ENCODE peak calls at places on chromosomes 6 and 20, in seven cellular contexts. One of them, this sample, is unnamed. For H3K27me3, the result is how much of the 10 kb centered on the place peaks cover.

GRCh38 chr6:39342692-39343460 is 20.4 kb upstream of the KCNK16 start:
- DNase-seq in tibial artery: no peak
- DNase-seq in thyroid gland: peak
- DNase-seq in suprapubic skin: no peak
- DNase-seq in GM23248: no peak
- DNase-seq in esophagus muscularis mucosa: no peak
- DNase-seq in fibroblast of lung: no peak
- DNase-seq in this sample: no peak

GRCh38 chr20:38790210-38791053 is 15.1 kb upstream of the PPP1R16B start:
- DNase-seq in fibroblast of lung: peak
- DNase-seq in GM23248: peak
- DNase-seq in suprapubic skin: no peak
- DNase-seq in thyroid gland: no peak
- DNase-seq in esophagus muscularis mucosa: no peak
- DNase-seq in tibial artery: no peak
- DNase-seq in this sample: no peak

GRCh38 chr20:57434390-57434700 is 43.1 kb downstream of the RBM38 start:
- DNase-seq in fibroblast of lung: no peak
- DNase-seq in tibial artery: no peak
- DNase-seq in GM23248: no peak
- DNase-seq in thyroid gland: no peak
- DNase-seq in esophagus muscularis mucosa: no peak
- DNase-seq in suprapubic skin: no peak
- DNase-seq in this sample: no peak

GRCh38 chr20:5039255-5039657 is 37.9 kb upstream of the SLC23A2 start:
- DNase-seq in suprapubic skin: no peak
- DNase-seq in esophagus muscularis mucosa: no peak
- DNase-seq in tibial artery: no peak
- DNase-seq in fibroblast of lung: no peak
- DNase-seq in GM23248: no peak
- DNase-seq in thyroid gland: no peak
- DNase-seq in this sample: no peak

GRCh38 chr6:53524455-53524815 is 20.5 kb downstream of the GCLC start:
- DNase-seq in thyroid gland: no peak
- DNase-seq in suprapubic skin: no peak
- DNase-seq in GM23248: peak
- DNase-seq in esophagus muscularis mucosa: no peak
- DNase-seq in fibroblast of lung: peak
- DNase-seq in tibial artery: no peak
- DNase-seq in this sample: no peak

GRCh38 chr6:148770408-148771211 is 23.8 kb downstream of the UST start:
- DNase-seq in suprapubic skin: no peak
- DNase-seq in tibial artery: no peak
- DNase-seq in GM23248: no peak
- DNase-seq in esophagus muscularis mucosa: no peak
- DNase-seq in fibroblast of lung: no peak
- DNase-seq in thyroid gland: no peak
- DNase-seq in this sample: no peak

GRCh38 chr6:20313960-20314530 is 87.6 kb upstream of the E2F3 start:
- DNase-seq in thyroid gland: no peak
- DNase-seq in suprapubic skin: no peak
- DNase-seq in esophagus muscularis mucosa: no peak
- DNase-seq in fibroblast of lung: no peak
- DNase-seq in GM23248: no peak
- DNase-seq in tibial artery: no peak
- DNase-seq in this sample: no peak

GRCh38 chr6:168823397-168824020 is 382.5 kb downstream of the SMOC2 start:
- DNase-seq in thyroid gland: no peak
- DNase-seq in GM23248: no peak
- DNase-seq in fibroblast of lung: peak
- DNase-seq in suprapubic skin: no peak
- DNase-seq in esophagus muscularis mucosa: no peak
- DNase-seq in tibial artery: no peak
- DNase-seq in this sample: no peak

GRCh38 chr6:131602913-131603312 is 25.1 kb downstream of the MED23 start:
- DNase-seq in GM23248: peak
- DNase-seq in suprapubic skin: no peak
- DNase-seq in thyroid gland: no peak
- DNase-seq in tibial artery: no peak
- DNase-seq in esophagus muscularis mucosa: no peak
- DNase-seq in fibroblast of lung: peak
- DNase-seq in this sample: no peak

GRCh38 chr6:25617997-25618396 is 34.0 kb upstream of the SCGN start:
- DNase-seq in thyroid gland: no peak
- DNase-seq in esophagus muscularis mucosa: no peak
- DNase-seq in GM23248: no peak
- DNase-seq in fibroblast of lung: no peak
- DNase-seq in tibial artery: no peak
- DNase-seq in suprapubic skin: no peak
- DNase-seq in this sample: no peak

GRCh38 chr20:44056010-44056698 is 130.8 kb downstream of the JPH2 start:
- DNase-seq in tibial artery: no peak
- DNase-seq in GM23248: no peak
- DNase-seq in suprapubic skin: no peak
- DNase-seq in fibroblast of lung: no peak
- DNase-seq in thyroid gland: no peak
- DNase-seq in esophagus muscularis mucosa: peak
- DNase-seq in this sample: no peak

GRCh38 chr6:154399097-154399496 is 42.5 kb upstream of the IPCEF1 start:
- DNase-seq in tibial artery: no peak
- DNase-seq in fibroblast of lung: peak
- DNase-seq in suprapubic skin: no peak
- DNase-seq in esophagus muscularis mucosa: no peak
- DNase-seq in thyroid gland: no peak
- DNase-seq in GM23248: peak
- DNase-seq in this sample: no peak

GRCh38 chr20:33791540-33791939 is 19.6 kb upstream of the CHMP4B start:
- DNase-seq in GM23248: no peak
- DNase-seq in suprapubic skin: no peak
- DNase-seq in fibroblast of lung: no peak
- DNase-seq in thyroid gland: no peak
- DNase-seq in tibial artery: no peak
- DNase-seq in esophagus muscularis mucosa: no peak
- DNase-seq in this sample: no peak

GRCh38 chr20:11753155-11753554 is 164.5 kb upstream of the BTBD3 start:
- DNase-seq in GM23248: no peak
- DNase-seq in esophagus muscularis mucosa: no peak
- DNase-seq in thyroid gland: no peak
- DNase-seq in tibial artery: no peak
- DNase-seq in fibroblast of lung: no peak
- DNase-seq in suprapubic skin: no peak
- DNase-seq in this sample: no peak

GRCh38 chr6:57135885-57136284 is 36.2 kb upstream of the BAG2 start:
- DNase-seq in GM23248: peak
- DNase-seq in esophagus muscularis mucosa: no peak
- DNase-seq in thyroid gland: no peak
- DNase-seq in fibroblast of lung: peak
- DNase-seq in suprapubic skin: no peak
- DNase-seq in tibial artery: no peak
- DNase-seq in this sample: no peak

GRCh38 chr6:65650086-65650485 is 56.9 kb downstream of the EYS start:
- DNase-seq in suprapubic skin: no peak
- DNase-seq in thyroid gland: no peak
- DNase-seq in fibroblast of lung: no peak
- DNase-seq in GM23248: no peak
- DNase-seq in esophagus muscularis mucosa: no peak
- DNase-seq in tibial artery: no peak
- DNase-seq in this sample: no peak

GRCh38 chr20:47691632-47692031 is 93.6 kb downstream of the SULF2 start:
- DNase-seq in GM23248: peak
- DNase-seq in esophagus muscularis mucosa: no peak
- DNase-seq in suprapubic skin: no peak
- DNase-seq in tibial artery: no peak
- DNase-seq in thyroid gland: no peak
- DNase-seq in fibroblast of lung: peak
- DNase-seq in this sample: no peak

GRCh38 chr6:113739066-113739655 is 118.0 kb upstream of the MARCKS start:
- DNase-seq in tibial artery: no peak
- DNase-seq in suprapubic skin: no peak
- DNase-seq in thyroid gland: peak
- DNase-seq in GM23248: no peak
- DNase-seq in fibroblast of lung: no peak
- DNase-seq in esophagus muscularis mucosa: no peak
- DNase-seq in this sample: no peak

GRCh38 chr20:4067600-4068261 is 52.4 kb upstream of the RNF24 start:
- DNase-seq in GM23248: peak
- DNase-seq in thyroid gland: no peak
- DNase-seq in fibroblast of lung: peak
- DNase-seq in suprapubic skin: no peak
- DNase-seq in tibial artery: peak
- DNase-seq in esophagus muscularis mucosa: no peak
- DNase-seq in this sample: no peak

GRCh38 chr6:36120979-36121706 is 9.2 kb upstream of the MAPK13 start:
- DNase-seq in suprapubic skin: peak
- DNase-seq in esophagus muscularis mucosa: no peak
- DNase-seq in thyroid gland: peak
- DNase-seq in GM23248: peak
- DNase-seq in fibroblast of lung: no peak
- DNase-seq in tibial artery: peak
- DNase-seq in this sample: peak

GRCh38 chr6:32785781-32786533 is 22.6 kb upstream of the HLA-DQB2 start:
- DNase-seq in fibroblast of lung: peak
- DNase-seq in GM23248: peak
- DNase-seq in thyroid gland: peak
- DNase-seq in tibial artery: peak
- DNase-seq in esophagus muscularis mucosa: no peak
- DNase-seq in suprapubic skin: no peak
- DNase-seq in this sample: no peak

GRCh38 chr6:6277418-6277817 is 43.0 kb downstream of the F13A1 start:
- DNase-seq in fibroblast of lung: peak
- DNase-seq in GM23248: peak
- DNase-seq in tibial artery: no peak
- DNase-seq in esophagus muscularis mucosa: no peak
- DNase-seq in thyroid gland: no peak
- DNase-seq in suprapubic skin: no peak
- DNase-seq in this sample: no peak

GRCh38 chr6:44255848-44256247 is 1.5 kb downstream of the SLC35B2 start:
- DNase-seq in thyroid gland: no peak
- DNase-seq in fibroblast of lung: no peak
- DNase-seq in suprapubic skin: no peak
- DNase-seq in esophagus muscularis mucosa: no peak
- DNase-seq in tibial artery: no peak
- DNase-seq in GM23248: no peak
- DNase-seq in this sample: no peak

GRCh38 chr6:169162968-169163903 is 90.4 kb downstream of the THBS2 start:
- DNase-seq in tibial artery: peak
- DNase-seq in suprapubic skin: peak
- DNase-seq in fibroblast of lung: peak
- DNase-seq in thyroid gland: no peak
- DNase-seq in GM23248: peak
- DNase-seq in esophagus muscularis mucosa: no peak
- DNase-seq in this sample: peak

GRCh38 chr6:152380993-152381898 is 255.9 kb downstream of the SYNE1 start:
- DNase-seq in tibial artery: peak
- DNase-seq in suprapubic skin: peak
- DNase-seq in esophagus muscularis mucosa: no peak
- DNase-seq in thyroid gland: peak
- DNase-seq in fibroblast of lung: peak
- DNase-seq in GM23248: peak
- DNase-seq in this sample: peak

GRCh38 chr20:63501818-63502670 is 3.2 kb upstream of the EEF1A2 start:
- DNase-seq in fibroblast of lung: no peak
- DNase-seq in tibial artery: no peak
- DNase-seq in GM23248: no peak
- DNase-seq in suprapubic skin: no peak
- DNase-seq in thyroid gland: no peak
- DNase-seq in esophagus muscularis mucosa: no peak
- DNase-seq in this sample: no peak
- H3K27me3 ChIP-seq in fibroblast of lung: under half
- H3K27me3 ChIP-seq in tibial artery: half or more
- H3K27me3 ChIP-seq in GM23248: under half
- H3K27me3 ChIP-seq in suprapubic skin: half or more
- H3K27me3 ChIP-seq in thyroid gland: under half
- H3K27me3 ChIP-seq in esophagus muscularis mucosa: half or more
- H3K27me3 ChIP-seq in this sample: under half

GRCh38 chr6:47919875-47920274 is 138.0 kb downstream of the OPN5 start:
- DNase-seq in esophagus muscularis mucosa: no peak
- DNase-seq in tibial artery: no peak
- DNase-seq in fibroblast of lung: no peak
- DNase-seq in GM23248: no peak
- DNase-seq in suprapubic skin: no peak
- DNase-seq in thyroid gland: no peak
- DNase-seq in this sample: no peak
- H3K27me3 ChIP-seq in esophagus muscularis mucosa: under half
- H3K27me3 ChIP-seq in tibial artery: under half
- H3K27me3 ChIP-seq in fibroblast of lung: under half
- H3K27me3 ChIP-seq in GM23248: under half
- H3K27me3 ChIP-seq in suprapubic skin: under half
- H3K27me3 ChIP-seq in thyroid gland: under half
- H3K27me3 ChIP-seq in this sample: under half

DNA sequence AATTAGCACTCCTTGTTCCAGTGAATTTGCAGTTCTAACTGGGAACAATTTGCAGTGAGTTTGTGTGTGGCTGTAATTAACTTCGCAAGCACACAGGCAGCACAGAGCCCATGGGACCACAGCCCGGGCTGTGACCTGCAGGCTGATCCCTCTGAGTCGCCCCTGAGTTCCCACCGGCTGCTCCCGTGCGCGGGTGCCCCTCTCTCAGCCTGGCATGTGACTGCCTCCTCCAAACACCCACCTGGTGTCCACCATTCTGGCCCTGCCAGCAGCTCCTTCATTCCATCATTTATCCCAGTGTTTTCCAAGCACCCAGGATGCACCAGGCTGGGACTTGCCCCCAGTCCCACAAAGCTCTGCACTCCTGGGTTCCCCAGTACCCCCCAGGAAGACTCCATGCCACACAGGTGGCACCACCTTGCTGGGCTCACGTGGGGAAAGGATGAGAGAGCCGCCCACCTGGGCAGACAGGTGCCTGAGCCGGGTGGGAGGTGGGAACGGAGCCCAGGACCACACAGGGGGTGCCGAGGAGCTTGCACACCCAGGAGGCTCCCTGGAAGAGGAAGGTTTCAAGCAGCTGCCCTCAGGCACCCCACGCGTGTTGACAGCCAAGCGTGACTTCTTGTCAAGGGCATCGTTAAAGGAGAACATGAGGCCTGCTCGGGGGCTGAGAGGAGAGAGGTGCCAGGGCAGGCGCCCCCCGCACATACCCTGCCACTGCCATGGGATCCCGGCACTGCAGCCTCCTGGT is 75.1 kb downstream of the YTHDF1 start:
- DNase-seq in fibroblast of lung: no peak
- DNase-seq in GM23248: no peak
- DNase-seq in esophagus muscularis mucosa: no peak
- DNase-seq in tibial artery: no peak
- DNase-seq in thyroid gland: no peak
- DNase-seq in suprapubic skin: no peak
- DNase-seq in this sample: no peak
- H3K27me3 ChIP-seq in fibroblast of lung: under half
- H3K27me3 ChIP-seq in GM23248: under half
- H3K27me3 ChIP-seq in esophagus muscularis mucosa: half or more
- H3K27me3 ChIP-seq in tibial artery: under half
- H3K27me3 ChIP-seq in thyroid gland: under half
- H3K27me3 ChIP-seq in suprapubic skin: under half
- H3K27me3 ChIP-seq in this sample: under half

DNA sequence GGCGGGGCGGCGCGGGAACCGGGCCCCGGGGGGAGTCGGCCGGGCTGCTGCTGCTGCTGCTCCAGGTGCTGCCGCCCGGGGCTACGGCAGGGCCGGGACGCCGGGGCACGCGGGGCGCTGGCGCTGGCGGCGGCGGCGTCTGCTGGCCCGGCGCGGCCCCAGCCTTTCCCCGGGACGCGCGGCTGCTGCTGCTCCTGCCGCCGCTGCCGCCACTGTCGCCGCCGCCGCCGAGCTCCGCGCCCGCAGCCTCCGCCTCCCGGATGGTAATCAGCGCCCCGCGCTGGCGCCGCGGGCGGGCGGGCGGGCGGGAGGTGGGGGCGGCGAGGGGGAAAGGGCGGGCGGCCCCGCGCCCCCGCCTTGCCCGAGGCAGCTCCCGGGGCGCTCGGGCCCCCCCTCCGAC is 306 bp downstream of the EBF4 start:
- DNase-seq in suprapubic skin: peak
- DNase-seq in esophagus muscularis mucosa: no peak
- DNase-seq in GM23248: peak
- DNase-seq in thyroid gland: no peak
- DNase-seq in tibial artery: no peak
- DNase-seq in fibroblast of lung: no peak
- DNase-seq in this sample: no peak
- H3K27me3 ChIP-seq in suprapubic skin: under half
- H3K27me3 ChIP-seq in esophagus muscularis mucosa: under half
- H3K27me3 ChIP-seq in GM23248: under half
- H3K27me3 ChIP-seq in thyroid gland: under half
- H3K27me3 ChIP-seq in tibial artery: under half
- H3K27me3 ChIP-seq in fibroblast of lung: under half
- H3K27me3 ChIP-seq in this sample: under half